ENCODE peak calls at places on chromosomes 13 and 19, in nine cellular contexts. One of them, this sample, is unnamed.

GRCh38 chr19:57769345-57770131 is at the start of gene ZNF586:
- DNase-seq in K562: peak
- DNase-seq in breast epithelium: peak
- DNase-seq in HepG2: no peak
- DNase-seq in spleen: peak
- DNase-seq in stomach: peak
- DNase-seq in endothelial cell of umbilical vein: peak
- DNase-seq in GM23338: peak
- DNase-seq in HCT116: peak
- DNase-seq in this sample: peak

GRCh38 chr13:90445179-90445578 is 902.3 kb upstream of the MIR17HG start:
- DNase-seq in HCT116: peak
- DNase-seq in endothelial cell of umbilical vein: peak
- DNase-seq in GM23338: peak
- DNase-seq in HepG2: no peak
- DNase-seq in breast epithelium: no peak
- DNase-seq in stomach: no peak
- DNase-seq in K562: no peak
- DNase-seq in spleen: no peak
- DNase-seq in this sample: no peak

GRCh38 chr19:9498183-9498902 is at the start of gene ZNF560:
- DNase-seq in HCT116: no peak
- DNase-seq in breast epithelium: no peak
- DNase-seq in spleen: no peak
- DNase-seq in endothelial cell of umbilical vein: no peak
- DNase-seq in K562: peak
- DNase-seq in GM23338: peak
- DNase-seq in HepG2: no peak
- DNase-seq in stomach: no peak
- DNase-seq in this sample: no peak

GRCh38 chr19:15091918-15092753 is 10.1 kb downstream of the OR1I1 start:
- DNase-seq in spleen: no peak
- DNase-seq in GM23338: peak
- DNase-seq in HepG2: peak
- DNase-seq in HCT116: peak
- DNase-seq in breast epithelium: no peak
- DNase-seq in K562: peak
- DNase-seq in endothelial cell of umbilical vein: peak
- DNase-seq in stomach: no peak
- DNase-seq in this sample: peak

GRCh38 chr19:39301021-39301420 is 4.8 kb downstream of the IFNL1 start:
- DNase-seq in HepG2: no peak
- DNase-seq in breast epithelium: no peak
- DNase-seq in HCT116: no peak
- DNase-seq in GM23338: no peak
- DNase-seq in K562: no peak
- DNase-seq in stomach: no peak
- DNase-seq in spleen: peak
- DNase-seq in endothelial cell of umbilical vein: no peak
- DNase-seq in this sample: no peak

GRCh38 chr19:2666344-2666994 is 36.0 kb downstream of the GNG7 start:
- DNase-seq in K562: no peak
- DNase-seq in HCT116: no peak
- DNase-seq in stomach: no peak
- DNase-seq in GM23338: no peak
- DNase-seq in spleen: no peak
- DNase-seq in breast epithelium: no peak
- DNase-seq in endothelial cell of umbilical vein: no peak
- DNase-seq in HepG2: no peak
- DNase-seq in this sample: no peak

GRCh38 chr19:13689050-13689449 is 75.3 kb upstream of the MRI1 start:
- DNase-seq in HCT116: peak
- DNase-seq in endothelial cell of umbilical vein: peak
- DNase-seq in GM23338: peak
- DNase-seq in breast epithelium: no peak
- DNase-seq in spleen: no peak
- DNase-seq in HepG2: peak
- DNase-seq in stomach: no peak
- DNase-seq in K562: peak
- DNase-seq in this sample: no peak

GRCh38 chr13:20360041-20360491 is 127.9 kb upstream of the GJB6 start:
- DNase-seq in stomach: no peak
- DNase-seq in endothelial cell of umbilical vein: no peak
- DNase-seq in K562: no peak
- DNase-seq in GM23338: no peak
- DNase-seq in HepG2: no peak
- DNase-seq in spleen: no peak
- DNase-seq in breast epithelium: no peak
- DNase-seq in HCT116: no peak
- DNase-seq in this sample: no peak

GRCh38 chr19:49896863-49897621 is at the start of gene IL4I1:
- DNase-seq in endothelial cell of umbilical vein: peak
- DNase-seq in breast epithelium: no peak
- DNase-seq in HCT116: no peak
- DNase-seq in HepG2: no peak
- DNase-seq in spleen: peak
- DNase-seq in K562: no peak
- DNase-seq in stomach: no peak
- DNase-seq in GM23338: no peak
- DNase-seq in this sample: peak

GRCh38 chr13:44273991-44274810 is 99.4 kb upstream of the SERP2 start:
- DNase-seq in GM23338: no peak
- DNase-seq in HepG2: no peak
- DNase-seq in stomach: no peak
- DNase-seq in breast epithelium: no peak
- DNase-seq in endothelial cell of umbilical vein: peak
- DNase-seq in K562: no peak
- DNase-seq in HCT116: no peak
- DNase-seq in spleen: peak
- DNase-seq in this sample: no peak

GRCh38 chr13:79541426-79542049 is 60.6 kb downstream of the NDFIP2 start:
- DNase-seq in K562: peak
- DNase-seq in spleen: no peak
- DNase-seq in HepG2: peak
- DNase-seq in endothelial cell of umbilical vein: peak
- DNase-seq in GM23338: peak
- DNase-seq in stomach: no peak
- DNase-seq in breast epithelium: no peak
- DNase-seq in HCT116: peak
- DNase-seq in this sample: peak

GRCh38 chr19:17264641-17264979 is at the start of gene USHBP1:
- DNase-seq in endothelial cell of umbilical vein: peak
- DNase-seq in breast epithelium: no peak
- DNase-seq in K562: no peak
- DNase-seq in spleen: no peak
- DNase-seq in HepG2: peak
- DNase-seq in HCT116: no peak
- DNase-seq in stomach: no peak
- DNase-seq in GM23338: peak
- DNase-seq in this sample: no peak

GRCh38 chr19:49492573-49493411 is 3.4 kb upstream of the RPS11 start:
- DNase-seq in K562: no peak
- DNase-seq in HCT116: no peak
- DNase-seq in spleen: no peak
- DNase-seq in breast epithelium: no peak
- DNase-seq in GM23338: peak
- DNase-seq in HepG2: peak
- DNase-seq in endothelial cell of umbilical vein: peak
- DNase-seq in stomach: no peak
- DNase-seq in this sample: no peak

GRCh38 chr13:113455384-113455783 is 2.1 kb upstream of the ADPRHL1 start:
- DNase-seq in stomach: no peak
- DNase-seq in HCT116: no peak
- DNase-seq in GM23338: no peak
- DNase-seq in endothelial cell of umbilical vein: no peak
- DNase-seq in breast epithelium: no peak
- DNase-seq in spleen: no peak
- DNase-seq in HepG2: no peak
- DNase-seq in K562: no peak
- DNase-seq in this sample: no peak

GRCh38 chr13:34993470-34993869 is 51.4 kb downstream of the NBEA start:
- DNase-seq in K562: no peak
- DNase-seq in HCT116: no peak
- DNase-seq in endothelial cell of umbilical vein: no peak
- DNase-seq in spleen: no peak
- DNase-seq in breast epithelium: no peak
- DNase-seq in GM23338: no peak
- DNase-seq in HepG2: no peak
- DNase-seq in stomach: no peak
- DNase-seq in this sample: no peak

GRCh38 chr19:56403764-56404704 is at the start of gene ZNF583:
- DNase-seq in HepG2: peak
- DNase-seq in endothelial cell of umbilical vein: peak
- DNase-seq in GM23338: peak
- DNase-seq in spleen: peak
- DNase-seq in HCT116: no peak
- DNase-seq in breast epithelium: peak
- DNase-seq in stomach: peak
- DNase-seq in K562: peak
- DNase-seq in this sample: peak
- TF ChIP-seq POLR2AphosphoS5 in HepG2: peak
- TF ChIP-seq POLR2AphosphoS5 in endothelial cell of umbilical vein: peak
- TF ChIP-seq POLR2AphosphoS5 in GM23338: peak
- TF ChIP-seq POLR2AphosphoS5 in spleen: peak
- TF ChIP-seq POLR2AphosphoS5 in HCT116: no peak
- TF ChIP-seq POLR2AphosphoS5 in breast epithelium: peak
- TF ChIP-seq POLR2AphosphoS5 in stomach: peak
- TF ChIP-seq POLR2AphosphoS5 in K562: no peak
- TF ChIP-seq POLR2AphosphoS5 in this sample: peak

GRCh38 chr19:45929247-45929646 is 14.7 kb upstream of the NANOS2 start:
- DNase-seq in K562: no peak
- DNase-seq in stomach: no peak
- DNase-seq in spleen: peak
- DNase-seq in HepG2: no peak
- DNase-seq in breast epithelium: no peak
- DNase-seq in endothelial cell of umbilical vein: no peak
- DNase-seq in GM23338: no peak
- DNase-seq in HCT116: no peak
- DNase-seq in this sample: no peak

GRCh38 chr19:45931055-45931454 is 16.5 kb upstream of the NANOS2 start:
- DNase-seq in spleen: peak
- DNase-seq in endothelial cell of umbilical vein: no peak
- DNase-seq in K562: no peak
- DNase-seq in HepG2: no peak
- DNase-seq in stomach: no peak
- DNase-seq in HCT116: no peak
- DNase-seq in GM23338: no peak
- DNase-seq in breast epithelium: no peak
- DNase-seq in this sample: no peak

GRCh38 chr19:45924891-45925447 is 10.4 kb upstream of the NANOS2 start:
- DNase-seq in stomach: no peak
- DNase-seq in K562: no peak
- DNase-seq in endothelial cell of umbilical vein: no peak
- DNase-seq in HCT116: peak
- DNase-seq in GM23338: no peak
- DNase-seq in breast epithelium: no peak
- DNase-seq in spleen: no peak
- DNase-seq in HepG2: no peak
- DNase-seq in this sample: no peak

GRCh38 chr19:45922281-45922680 is 7.7 kb upstream of the NANOS2 start:
- DNase-seq in stomach: no peak
- DNase-seq in breast epithelium: no peak
- DNase-seq in K562: no peak
- DNase-seq in HCT116: peak
- DNase-seq in GM23338: peak
- DNase-seq in HepG2: peak
- DNase-seq in spleen: no peak
- DNase-seq in endothelial cell of umbilical vein: no peak
- DNase-seq in this sample: no peak

GRCh38 chr19:45927565-45928261 is 13.1 kb upstream of the NANOS2 start:
- DNase-seq in GM23338: peak
- DNase-seq in HCT116: peak
- DNase-seq in HepG2: peak
- DNase-seq in spleen: peak
- DNase-seq in K562: peak
- DNase-seq in endothelial cell of umbilical vein: peak
- DNase-seq in breast epithelium: peak
- DNase-seq in stomach: peak
- DNase-seq in this sample: peak
- H3K4me3 ChIP-seq in GM23338: peak
- H3K4me3 ChIP-seq in HCT116: peak
- H3K4me3 ChIP-seq in HepG2: peak
- H3K4me3 ChIP-seq in spleen: no peak
- H3K4me3 ChIP-seq in K562: peak
- H3K4me3 ChIP-seq in endothelial cell of umbilical vein: no peak
- H3K4me3 ChIP-seq in breast epithelium: no peak
- H3K4me3 ChIP-seq in stomach: no peak
- H3K4me3 ChIP-seq in this sample: no peak

GRCh38 chr19:45971260-45971902 is 2.3 kb downstream of the NOVA2 start:
- DNase-seq in K562: no peak
- DNase-seq in GM23338: no peak
- DNase-seq in stomach: no peak
- DNase-seq in endothelial cell of umbilical vein: no peak
- DNase-seq in spleen: no peak
- DNase-seq in HepG2: no peak
- DNase-seq in HCT116: no peak
- DNase-seq in breast epithelium: no peak
- DNase-seq in this sample: no peak

GRCh38 chr19:45969676-45970075 is 4.0 kb downstream of the NOVA2 start:
- DNase-seq in GM23338: no peak
- DNase-seq in stomach: no peak
- DNase-seq in spleen: no peak
- DNase-seq in HepG2: no peak
- DNase-seq in breast epithelium: no peak
- DNase-seq in K562: no peak
- DNase-seq in HCT116: no peak
- DNase-seq in endothelial cell of umbilical vein: no peak
- DNase-seq in this sample: no peak

GRCh38 chr19:45968626-45969025 is 5.0 kb downstream of the NOVA2 start:
- DNase-seq in endothelial cell of umbilical vein: no peak
- DNase-seq in GM23338: no peak
- DNase-seq in K562: no peak
- DNase-seq in HepG2: no peak
- DNase-seq in HCT116: no peak
- DNase-seq in spleen: no peak
- DNase-seq in stomach: no peak
- DNase-seq in breast epithelium: no peak
- DNase-seq in this sample: no peak

GRCh38 chr19:45972081-45972943 is 1.4 kb downstream of the NOVA2 start:
- DNase-seq in stomach: no peak
- DNase-seq in HepG2: no peak
- DNase-seq in breast epithelium: no peak
- DNase-seq in endothelial cell of umbilical vein: no peak
- DNase-seq in HCT116: no peak
- DNase-seq in K562: peak
- DNase-seq in spleen: no peak
- DNase-seq in GM23338: no peak
- DNase-seq in this sample: peak

GRCh38 chr19:45967246-45967645 is 6.4 kb downstream of the NOVA2 start:
- DNase-seq in HepG2: no peak
- DNase-seq in GM23338: no peak
- DNase-seq in endothelial cell of umbilical vein: no peak
- DNase-seq in K562: no peak
- DNase-seq in stomach: no peak
- DNase-seq in spleen: no peak
- DNase-seq in HCT116: no peak
- DNase-seq in breast epithelium: no peak
- DNase-seq in this sample: no peak
- TF ChIP-seq POLR2AphosphoS5 in HepG2: no peak
- TF ChIP-seq POLR2AphosphoS5 in GM23338: no peak
- TF ChIP-seq POLR2AphosphoS5 in endothelial cell of umbilical vein: no peak
- TF ChIP-seq POLR2AphosphoS5 in K562: no peak
- TF ChIP-seq POLR2AphosphoS5 in stomach: no peak
- TF ChIP-seq POLR2AphosphoS5 in spleen: no peak
- TF ChIP-seq POLR2AphosphoS5 in HCT116: no peak
- TF ChIP-seq POLR2AphosphoS5 in breast epithelium: no peak
- TF ChIP-seq POLR2AphosphoS5 in this sample: no peak

GRCh38 chr19:35903550-35904179 is 1.3 kb downstream of the HCST start:
- DNase-seq in endothelial cell of umbilical vein: no peak
- DNase-seq in spleen: peak
- DNase-seq in HepG2: peak
- DNase-seq in GM23338: peak
- DNase-seq in stomach: peak
- DNase-seq in K562: peak
- DNase-seq in HCT116: no peak
- DNase-seq in breast epithelium: no peak
- DNase-seq in this sample: peak
- H3K4me3 ChIP-seq in endothelial cell of umbilical vein: no peak
- H3K4me3 ChIP-seq in spleen: peak
- H3K4me3 ChIP-seq in HepG2: no peak
- H3K4me3 ChIP-seq in GM23338: peak
- H3K4me3 ChIP-seq in stomach: peak
- H3K4me3 ChIP-seq in K562: peak
- H3K4me3 ChIP-seq in HCT116: peak
- H3K4me3 ChIP-seq in breast epithelium: peak
- H3K4me3 ChIP-seq in this sample: peak